ENCODE peak calls at places on chromosomes 1 and 21, in eight cellular contexts. One of them, this sample, is unnamed. For H3K27me3, the result is how much of the 10 kb centered on the place peaks cover.

GRCh38 chr1:202304370-202304769 is 37.4 kb downstream of the UBE2T start:
- DNase-seq in mammary epithelial cell: no peak
- DNase-seq in breast epithelium: no peak
- DNase-seq in Panc1: no peak
- DNase-seq in right lobe of liver: no peak
- DNase-seq in cardiac muscle cell: no peak
- DNase-seq in GM23338: no peak
- DNase-seq in CD4-positive, alpha-beta T cell: no peak
- DNase-seq in this sample: no peak

GRCh38 chr1:108553910-108554309 is 6.0 kb upstream of the EEIG2 start:
- DNase-seq in breast epithelium: no peak
- DNase-seq in CD4-positive, alpha-beta T cell: no peak
- DNase-seq in Panc1: no peak
- DNase-seq in right lobe of liver: no peak
- DNase-seq in GM23338: no peak
- DNase-seq in mammary epithelial cell: no peak
- DNase-seq in cardiac muscle cell: no peak
- DNase-seq in this sample: no peak

GRCh38 chr1:203274603-203275381 is 30.5 kb upstream of the BTG2 start:
- DNase-seq in right lobe of liver: no peak
- DNase-seq in cardiac muscle cell: no peak
- DNase-seq in GM23338: no peak
- DNase-seq in CD4-positive, alpha-beta T cell: no peak
- DNase-seq in Panc1: no peak
- DNase-seq in mammary epithelial cell: peak
- DNase-seq in breast epithelium: peak
- DNase-seq in this sample: peak

GRCh38 chr1:75672528-75673393 is 51.7 kb upstream of the ACADM start:
- DNase-seq in GM23338: peak
- DNase-seq in mammary epithelial cell: peak
- DNase-seq in right lobe of liver: no peak
- DNase-seq in Panc1: no peak
- DNase-seq in cardiac muscle cell: peak
- DNase-seq in breast epithelium: no peak
- DNase-seq in CD4-positive, alpha-beta T cell: no peak
- DNase-seq in this sample: peak

GRCh38 chr1:107531065-107531908 is 390.4 kb downstream of the NTNG1 start:
- DNase-seq in right lobe of liver: no peak
- DNase-seq in CD4-positive, alpha-beta T cell: no peak
- DNase-seq in breast epithelium: no peak
- DNase-seq in cardiac muscle cell: no peak
- DNase-seq in GM23338: no peak
- DNase-seq in mammary epithelial cell: peak
- DNase-seq in Panc1: no peak
- DNase-seq in this sample: no peak

GRCh38 chr1:16153110-16153998 is 2.5 kb downstream of the EPHA2 start:
- DNase-seq in Panc1: no peak
- DNase-seq in cardiac muscle cell: no peak
- DNase-seq in mammary epithelial cell: no peak
- DNase-seq in right lobe of liver: no peak
- DNase-seq in CD4-positive, alpha-beta T cell: no peak
- DNase-seq in GM23338: no peak
- DNase-seq in breast epithelium: no peak
- DNase-seq in this sample: no peak

GRCh38 chr21:20971296-20971921 is 26.8 kb upstream of the NCAM2 start:
- DNase-seq in right lobe of liver: no peak
- DNase-seq in breast epithelium: no peak
- DNase-seq in mammary epithelial cell: no peak
- DNase-seq in GM23338: peak
- DNase-seq in CD4-positive, alpha-beta T cell: no peak
- DNase-seq in cardiac muscle cell: peak
- DNase-seq in Panc1: no peak
- DNase-seq in this sample: peak

GRCh38 chr1:54549181-54549924 is 1.3 kb downstream of the ACOT11 start:
- DNase-seq in mammary epithelial cell: no peak
- DNase-seq in breast epithelium: no peak
- DNase-seq in right lobe of liver: no peak
- DNase-seq in CD4-positive, alpha-beta T cell: no peak
- DNase-seq in GM23338: no peak
- DNase-seq in cardiac muscle cell: no peak
- DNase-seq in Panc1: no peak
- DNase-seq in this sample: no peak

GRCh38 chr1:184622136-184622823 is 132.4 kb downstream of the EDEM3 start:
- DNase-seq in GM23338: no peak
- DNase-seq in Panc1: no peak
- DNase-seq in breast epithelium: peak
- DNase-seq in CD4-positive, alpha-beta T cell: no peak
- DNase-seq in right lobe of liver: no peak
- DNase-seq in mammary epithelial cell: peak
- DNase-seq in cardiac muscle cell: peak
- DNase-seq in this sample: peak

GRCh38 chr21:31444061-31444460 is 100.0 kb upstream of the TIAM1 start:
- DNase-seq in mammary epithelial cell: no peak
- DNase-seq in cardiac muscle cell: peak
- DNase-seq in right lobe of liver: no peak
- DNase-seq in GM23338: no peak
- DNase-seq in breast epithelium: no peak
- DNase-seq in CD4-positive, alpha-beta T cell: no peak
- DNase-seq in Panc1: no peak
- DNase-seq in this sample: peak

GRCh38 chr1:228664399-228664914 is 70.8 kb upstream of the RHOU start:
- DNase-seq in cardiac muscle cell: peak
- DNase-seq in GM23338: peak
- DNase-seq in CD4-positive, alpha-beta T cell: peak
- DNase-seq in mammary epithelial cell: peak
- DNase-seq in breast epithelium: peak
- DNase-seq in Panc1: peak
- DNase-seq in right lobe of liver: peak
- DNase-seq in this sample: peak

GRCh38 chr1:26066857-26067256 is 573 bp downstream of the TRIM63 start:
- DNase-seq in breast epithelium: no peak
- DNase-seq in right lobe of liver: no peak
- DNase-seq in mammary epithelial cell: no peak
- DNase-seq in cardiac muscle cell: peak
- DNase-seq in CD4-positive, alpha-beta T cell: no peak
- DNase-seq in GM23338: no peak
- DNase-seq in Panc1: no peak
- DNase-seq in this sample: peak

GRCh38 chr21:38244885-38245869 is 11.6 kb upstream of the KCNJ15 start:
- DNase-seq in right lobe of liver: no peak
- DNase-seq in breast epithelium: no peak
- DNase-seq in GM23338: no peak
- DNase-seq in CD4-positive, alpha-beta T cell: peak
- DNase-seq in Panc1: no peak
- DNase-seq in cardiac muscle cell: peak
- DNase-seq in mammary epithelial cell: peak
- DNase-seq in this sample: no peak

GRCh38 chr1:153573351-153573750 is 7.7 kb upstream of the S100A2 start:
- DNase-seq in breast epithelium: no peak
- DNase-seq in GM23338: no peak
- DNase-seq in Panc1: no peak
- DNase-seq in right lobe of liver: no peak
- DNase-seq in mammary epithelial cell: no peak
- DNase-seq in CD4-positive, alpha-beta T cell: no peak
- DNase-seq in cardiac muscle cell: peak
- DNase-seq in this sample: no peak

GRCh38 chr1:183590225-183591191 is at the start of gene NCF2:
- DNase-seq in CD4-positive, alpha-beta T cell: no peak
- DNase-seq in breast epithelium: no peak
- DNase-seq in right lobe of liver: no peak
- DNase-seq in mammary epithelial cell: peak
- DNase-seq in GM23338: no peak
- DNase-seq in Panc1: no peak
- DNase-seq in cardiac muscle cell: no peak
- DNase-seq in this sample: no peak

GRCh38 chr1:33824321-33824720 is 39.6 kb upstream of the HMGB4 start:
- DNase-seq in GM23338: no peak
- DNase-seq in CD4-positive, alpha-beta T cell: no peak
- DNase-seq in Panc1: no peak
- DNase-seq in right lobe of liver: no peak
- DNase-seq in cardiac muscle cell: no peak
- DNase-seq in breast epithelium: no peak
- DNase-seq in mammary epithelial cell: no peak
- DNase-seq in this sample: no peak

DNA sequence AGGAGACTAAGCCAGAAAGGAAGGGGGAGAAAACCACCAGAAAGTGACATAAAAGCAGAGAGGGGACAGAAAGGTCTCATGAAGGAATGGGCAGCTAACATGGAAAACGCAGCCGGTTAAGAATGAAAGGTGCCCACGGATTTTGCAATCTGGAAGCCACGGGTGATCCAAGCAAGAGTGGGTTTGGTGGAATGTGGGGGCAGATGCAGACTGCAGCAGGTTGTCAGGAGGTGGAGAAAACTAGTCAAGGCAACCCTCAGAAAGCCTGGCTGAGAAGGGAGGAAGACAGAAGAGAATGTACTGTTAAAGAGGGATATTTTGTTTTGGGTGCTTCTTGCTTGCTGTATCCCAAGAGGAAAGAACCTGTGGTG is 12.6 kb upstream of the SMIM12 start:
- DNase-seq in right lobe of liver: no peak
- DNase-seq in Panc1: no peak
- DNase-seq in GM23338: no peak
- DNase-seq in breast epithelium: no peak
- DNase-seq in mammary epithelial cell: no peak
- DNase-seq in cardiac muscle cell: no peak
- DNase-seq in CD4-positive, alpha-beta T cell: no peak
- DNase-seq in this sample: no peak
- H3K27me3 ChIP-seq in right lobe of liver: under half
- H3K27me3 ChIP-seq in Panc1: under half
- H3K27me3 ChIP-seq in GM23338: under half
- H3K27me3 ChIP-seq in breast epithelium: under half
- H3K27me3 ChIP-seq in mammary epithelial cell: under half
- H3K27me3 ChIP-seq in cardiac muscle cell: under half
- H3K27me3 ChIP-seq in CD4-positive, alpha-beta T cell: under half
- H3K27me3 ChIP-seq in this sample: under half

DNA sequence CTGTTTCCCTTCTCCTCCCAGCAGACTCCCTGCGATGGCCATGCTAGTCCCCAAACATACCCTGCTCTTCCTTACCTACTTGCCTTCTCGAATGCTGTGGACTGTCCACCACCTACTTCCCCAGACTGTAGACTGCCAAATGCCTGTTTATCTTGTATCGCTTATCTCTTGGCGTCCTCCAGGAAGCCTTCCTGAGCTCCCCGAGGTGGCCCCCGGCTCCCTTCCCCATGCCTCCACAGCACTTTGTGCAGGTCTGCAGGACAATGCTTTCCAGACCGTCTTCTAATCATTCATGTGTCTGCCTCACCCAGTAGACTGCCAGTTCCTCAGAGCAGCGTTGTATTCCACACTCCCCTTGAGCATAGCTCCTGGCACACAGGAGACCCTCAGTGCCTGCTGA is 41.7 kb downstream of the RHBG start:
- DNase-seq in cardiac muscle cell: no peak
- DNase-seq in mammary epithelial cell: no peak
- DNase-seq in Panc1: no peak
- DNase-seq in CD4-positive, alpha-beta T cell: no peak
- DNase-seq in breast epithelium: no peak
- DNase-seq in right lobe of liver: no peak
- DNase-seq in GM23338: no peak
- DNase-seq in this sample: no peak
- H3K27me3 ChIP-seq in cardiac muscle cell: under half
- H3K27me3 ChIP-seq in mammary epithelial cell: under half
- H3K27me3 ChIP-seq in Panc1: under half
- H3K27me3 ChIP-seq in CD4-positive, alpha-beta T cell: under half
- H3K27me3 ChIP-seq in breast epithelium: under half
- H3K27me3 ChIP-seq in right lobe of liver: under half
- H3K27me3 ChIP-seq in GM23338: under half
- H3K27me3 ChIP-seq in this sample: half or more

GRCh38 chr1:161720341-161720887 is 930 bp upstream of the FCRLB start:
- DNase-seq in breast epithelium: no peak
- DNase-seq in CD4-positive, alpha-beta T cell: no peak
- DNase-seq in GM23338: no peak
- DNase-seq in Panc1: no peak
- DNase-seq in cardiac muscle cell: no peak
- DNase-seq in mammary epithelial cell: no peak
- DNase-seq in right lobe of liver: no peak
- DNase-seq in this sample: no peak

GRCh38 chr1:161719325-161719611 is 2.1 kb upstream of the FCRLB start:
- DNase-seq in right lobe of liver: no peak
- DNase-seq in cardiac muscle cell: no peak
- DNase-seq in mammary epithelial cell: no peak
- DNase-seq in GM23338: no peak
- DNase-seq in breast epithelium: no peak
- DNase-seq in CD4-positive, alpha-beta T cell: no peak
- DNase-seq in Panc1: no peak
- DNase-seq in this sample: no peak

GRCh38 chr1:161721738-161722343 is 497 bp downstream of the FCRLB start:
- DNase-seq in GM23338: no peak
- DNase-seq in Panc1: no peak
- DNase-seq in CD4-positive, alpha-beta T cell: no peak
- DNase-seq in right lobe of liver: no peak
- DNase-seq in breast epithelium: no peak
- DNase-seq in mammary epithelial cell: peak
- DNase-seq in cardiac muscle cell: peak
- DNase-seq in this sample: no peak

GRCh38 chr1:161722406-161722805 is 1.1 kb downstream of the FCRLB start:
- DNase-seq in CD4-positive, alpha-beta T cell: no peak
- DNase-seq in Panc1: no peak
- DNase-seq in cardiac muscle cell: no peak
- DNase-seq in breast epithelium: no peak
- DNase-seq in GM23338: no peak
- DNase-seq in right lobe of liver: no peak
- DNase-seq in mammary epithelial cell: no peak
- DNase-seq in this sample: no peak

DNA sequence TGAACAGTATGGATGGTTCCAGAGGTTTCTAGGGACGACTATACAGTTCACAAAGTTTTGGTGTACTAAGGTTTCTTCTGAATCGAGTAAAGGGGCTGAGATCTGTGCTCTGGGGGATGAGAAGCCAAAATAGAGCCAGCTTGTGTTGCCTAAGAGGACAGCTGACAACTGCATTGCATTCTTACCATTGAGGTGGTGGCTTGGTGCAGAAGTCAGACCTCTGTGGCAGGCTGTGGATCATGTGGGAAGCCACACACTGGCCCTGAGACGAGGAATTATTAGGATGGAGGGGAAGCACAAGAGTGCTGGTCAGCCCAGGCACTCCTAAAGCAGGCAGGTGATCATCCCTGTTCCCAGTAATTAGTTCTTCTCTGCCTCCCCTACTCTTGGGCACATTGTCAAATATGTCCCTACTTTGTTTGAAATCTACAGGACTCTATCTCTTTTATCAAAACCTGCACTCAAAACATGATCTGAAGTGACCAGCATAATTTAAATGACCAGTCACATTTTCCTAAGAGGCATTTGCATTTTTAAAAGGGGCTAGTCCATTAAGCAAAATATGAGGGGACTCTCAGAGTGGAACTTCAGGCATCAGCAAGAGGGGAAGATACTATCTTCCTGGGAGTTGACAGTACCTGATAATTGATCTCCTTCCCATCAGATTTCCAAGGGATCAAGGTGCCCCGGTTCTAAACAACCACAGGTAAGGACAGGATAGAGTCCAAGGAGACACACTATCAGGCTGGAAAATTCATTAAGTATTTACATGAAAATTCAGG is at the start of gene FCRLB:
- DNase-seq in Panc1: no peak
- DNase-seq in mammary epithelial cell: no peak
- DNase-seq in cardiac muscle cell: no peak
- DNase-seq in GM23338: no peak
- DNase-seq in right lobe of liver: no peak
- DNase-seq in CD4-positive, alpha-beta T cell: no peak
- DNase-seq in breast epithelium: no peak
- DNase-seq in this sample: no peak
- H3K27me3 ChIP-seq in Panc1: under half
- H3K27me3 ChIP-seq in mammary epithelial cell: under half
- H3K27me3 ChIP-seq in cardiac muscle cell: half or more
- H3K27me3 ChIP-seq in GM23338: under half
- H3K27me3 ChIP-seq in right lobe of liver: under half
- H3K27me3 ChIP-seq in CD4-positive, alpha-beta T cell: under half
- H3K27me3 ChIP-seq in breast epithelium: under half
- H3K27me3 ChIP-seq in this sample: under half

GRCh38 chr1:41382531-41383090 is 21.4 kb downstream of the FOXO6 start:
- DNase-seq in mammary epithelial cell: peak
- DNase-seq in right lobe of liver: no peak
- DNase-seq in CD4-positive, alpha-beta T cell: no peak
- DNase-seq in cardiac muscle cell: peak
- DNase-seq in GM23338: peak
- DNase-seq in Panc1: no peak
- DNase-seq in breast epithelium: peak
- DNase-seq in this sample: peak
- H3K27me3 ChIP-seq in mammary epithelial cell: under half
- H3K27me3 ChIP-seq in right lobe of liver: under half
- H3K27me3 ChIP-seq in CD4-positive, alpha-beta T cell: half or more
- H3K27me3 ChIP-seq in cardiac muscle cell: half or more
- H3K27me3 ChIP-seq in GM23338: half or more
- H3K27me3 ChIP-seq in Panc1: under half
- H3K27me3 ChIP-seq in breast epithelium: under half
- H3K27me3 ChIP-seq in this sample: under half

This sample was measured in hepatocyte.